ENCODE peak calls at places on chromosomes 12 and 14, in ten cellular contexts. One of them, this sample, is unnamed.

GRCh38 chr12:8453796-8454195 is 2.0 kb upstream of the CLEC6A start:
- DNase-seq in EH: no peak
- DNase-seq in HCEC 1CT: no peak
- DNase-seq in lower leg skin: no peak
- DNase-seq in NCI-H1417: no peak
- DNase-seq in NCI-H1105 treated with DMSO at 0.1 percent for 48 hours: no peak
- DNase-seq in tibial artery: no peak
- DNase-seq in amniotic stem cell: no peak
- DNase-seq in HT-29: no peak
- DNase-seq in choroid plexus epithelial cell: no peak
- DNase-seq in this sample: no peak

GRCh38 chr14:68797180-68797670 is 4.4 kb upstream of the ZFP36L1 start:
- DNase-seq in EH: no peak
- DNase-seq in HCEC 1CT: no peak
- DNase-seq in lower leg skin: peak
- DNase-seq in NCI-H1417: no peak
- DNase-seq in NCI-H1105 treated with DMSO at 0.1 percent for 48 hours: no peak
- DNase-seq in tibial artery: no peak
- DNase-seq in amniotic stem cell: no peak
- DNase-seq in HT-29: no peak
- DNase-seq in choroid plexus epithelial cell: no peak
- DNase-seq in this sample: no peak

GRCh38 chr12:46377678-46378077 is 5.1 kb upstream of the SLC38A2 start:
- DNase-seq in EH: peak
- DNase-seq in HCEC 1CT: peak
- DNase-seq in lower leg skin: no peak
- DNase-seq in NCI-H1417: no peak
- DNase-seq in NCI-H1105 treated with DMSO at 0.1 percent for 48 hours: no peak
- DNase-seq in tibial artery: no peak
- DNase-seq in amniotic stem cell: no peak
- DNase-seq in HT-29: no peak
- DNase-seq in choroid plexus epithelial cell: peak
- DNase-seq in this sample: no peak

GRCh38 chr12:127494961-127495915 is 771.7 kb upstream of the TMEM132C start:
- DNase-seq in EH: no peak
- DNase-seq in HCEC 1CT: no peak
- DNase-seq in lower leg skin: no peak
- DNase-seq in NCI-H1417: no peak
- DNase-seq in NCI-H1105 treated with DMSO at 0.1 percent for 48 hours: no peak
- DNase-seq in tibial artery: no peak
- DNase-seq in amniotic stem cell: no peak
- DNase-seq in HT-29: no peak
- DNase-seq in choroid plexus epithelial cell: no peak
- DNase-seq in this sample: no peak

GRCh38 chr14:33715223-33715528 is 235.7 kb downstream of the EGLN3 start:
- DNase-seq in EH: no peak
- DNase-seq in HCEC 1CT: no peak
- DNase-seq in lower leg skin: no peak
- DNase-seq in NCI-H1417: no peak
- DNase-seq in NCI-H1105 treated with DMSO at 0.1 percent for 48 hours: no peak
- DNase-seq in tibial artery: no peak
- DNase-seq in amniotic stem cell: no peak
- DNase-seq in HT-29: no peak
- DNase-seq in choroid plexus epithelial cell: no peak
- DNase-seq in this sample: no peak

GRCh38 chr14:58353516-58354299 is 42.0 kb upstream of the TOMM20L start:
- DNase-seq in EH: no peak
- DNase-seq in HCEC 1CT: no peak
- DNase-seq in lower leg skin: no peak
- DNase-seq in NCI-H1417: no peak
- DNase-seq in NCI-H1105 treated with DMSO at 0.1 percent for 48 hours: no peak
- DNase-seq in tibial artery: no peak
- DNase-seq in amniotic stem cell: no peak
- DNase-seq in HT-29: no peak
- DNase-seq in choroid plexus epithelial cell: peak
- DNase-seq in this sample: no peak

GRCh38 chr14:53295985-53296582 is 143.0 kb upstream of the DDHD1 start:
- DNase-seq in EH: peak
- DNase-seq in HCEC 1CT: peak
- DNase-seq in lower leg skin: no peak
- DNase-seq in NCI-H1417: peak
- DNase-seq in NCI-H1105 treated with DMSO at 0.1 percent for 48 hours: peak
- DNase-seq in tibial artery: no peak
- DNase-seq in amniotic stem cell: no peak
- DNase-seq in HT-29: peak
- DNase-seq in choroid plexus epithelial cell: peak
- DNase-seq in this sample: no peak

GRCh38 chr12:77995436-77996167 is 164.9 kb downstream of the NAV3 start:
- DNase-seq in EH: peak
- DNase-seq in HCEC 1CT: peak
- DNase-seq in lower leg skin: no peak
- DNase-seq in NCI-H1417: no peak
- DNase-seq in NCI-H1105 treated with DMSO at 0.1 percent for 48 hours: no peak
- DNase-seq in tibial artery: no peak
- DNase-seq in amniotic stem cell: no peak
- DNase-seq in HT-29: no peak
- DNase-seq in choroid plexus epithelial cell: peak
- DNase-seq in this sample: peak

GRCh38 chr14:77442196-77442595 is 15.2 kb downstream of the VIPAS39 start:
- DNase-seq in EH: no peak
- DNase-seq in HCEC 1CT: no peak
- DNase-seq in lower leg skin: no peak
- DNase-seq in NCI-H1417: no peak
- DNase-seq in NCI-H1105 treated with DMSO at 0.1 percent for 48 hours: no peak
- DNase-seq in tibial artery: no peak
- DNase-seq in amniotic stem cell: no peak
- DNase-seq in HT-29: no peak
- DNase-seq in choroid plexus epithelial cell: no peak
- DNase-seq in this sample: no peak

GRCh38 chr12:51926718-51927117 is 19.4 kb downstream of the ACVRL1 start:
- DNase-seq in EH: no peak
- DNase-seq in HCEC 1CT: peak
- DNase-seq in lower leg skin: no peak
- DNase-seq in NCI-H1417: peak
- DNase-seq in NCI-H1105 treated with DMSO at 0.1 percent for 48 hours: no peak
- DNase-seq in tibial artery: no peak
- DNase-seq in amniotic stem cell: no peak
- DNase-seq in HT-29: peak
- DNase-seq in choroid plexus epithelial cell: peak
- DNase-seq in this sample: no peak

GRCh38 chr12:121811434-121812319 is 7.9 kb downstream of the SETD1B start:
- DNase-seq in EH: peak
- DNase-seq in HCEC 1CT: peak
- DNase-seq in lower leg skin: no peak
- DNase-seq in NCI-H1417: peak
- DNase-seq in NCI-H1105 treated with DMSO at 0.1 percent for 48 hours: peak
- DNase-seq in tibial artery: no peak
- DNase-seq in amniotic stem cell: peak
- DNase-seq in HT-29: peak
- DNase-seq in choroid plexus epithelial cell: peak
- DNase-seq in this sample: no peak

GRCh38 chr14:43085820-43086219 is 1421.3 kb downstream of the FSCB start:
- DNase-seq in EH: no peak
- DNase-seq in HCEC 1CT: no peak
- DNase-seq in lower leg skin: no peak
- DNase-seq in NCI-H1417: no peak
- DNase-seq in NCI-H1105 treated with DMSO at 0.1 percent for 48 hours: no peak
- DNase-seq in tibial artery: no peak
- DNase-seq in amniotic stem cell: no peak
- DNase-seq in HT-29: no peak
- DNase-seq in choroid plexus epithelial cell: no peak
- DNase-seq in this sample: no peak

GRCh38 chr12:111102062-111102735 is 181.8 kb upstream of the MYL2 start:
- DNase-seq in EH: no peak
- DNase-seq in HCEC 1CT: no peak
- DNase-seq in lower leg skin: no peak
- DNase-seq in NCI-H1417: peak
- DNase-seq in NCI-H1105 treated with DMSO at 0.1 percent for 48 hours: peak
- DNase-seq in tibial artery: no peak
- DNase-seq in amniotic stem cell: no peak
- DNase-seq in HT-29: no peak
- DNase-seq in choroid plexus epithelial cell: no peak
- DNase-seq in this sample: no peak

GRCh38 chr12:219891-220352 is 6.0 kb upstream of the SLC6A12 start:
- DNase-seq in EH: peak
- DNase-seq in HCEC 1CT: peak
- DNase-seq in lower leg skin: peak
- DNase-seq in NCI-H1417: peak
- DNase-seq in NCI-H1105 treated with DMSO at 0.1 percent for 48 hours: peak
- DNase-seq in tibial artery: peak
- DNase-seq in amniotic stem cell: no peak
- DNase-seq in HT-29: peak
- DNase-seq in choroid plexus epithelial cell: peak
- DNase-seq in this sample: no peak

GRCh38 chr12:6074979-6075585 is 49.4 kb downstream of the VWF start:
- DNase-seq in EH: peak
- DNase-seq in HCEC 1CT: no peak
- DNase-seq in lower leg skin: no peak
- DNase-seq in NCI-H1417: no peak
- DNase-seq in NCI-H1105 treated with DMSO at 0.1 percent for 48 hours: no peak
- DNase-seq in tibial artery: no peak
- DNase-seq in amniotic stem cell: no peak
- DNase-seq in HT-29: no peak
- DNase-seq in choroid plexus epithelial cell: no peak
- DNase-seq in this sample: no peak

GRCh38 chr12:67594888-67595287 is 53.7 kb upstream of the DYRK2 start:
- DNase-seq in EH: peak
- DNase-seq in HCEC 1CT: no peak
- DNase-seq in lower leg skin: no peak
- DNase-seq in NCI-H1417: no peak
- DNase-seq in NCI-H1105 treated with DMSO at 0.1 percent for 48 hours: no peak
- DNase-seq in tibial artery: no peak
- DNase-seq in amniotic stem cell: no peak
- DNase-seq in HT-29: no peak
- DNase-seq in choroid plexus epithelial cell: peak
- DNase-seq in this sample: no peak

GRCh38 chr14:77892890-77893484 is 93.1 kb downstream of the ADCK1 start:
- DNase-seq in EH: no peak
- DNase-seq in HCEC 1CT: no peak
- DNase-seq in lower leg skin: no peak
- DNase-seq in NCI-H1417: no peak
- DNase-seq in NCI-H1105 treated with DMSO at 0.1 percent for 48 hours: no peak
- DNase-seq in tibial artery: no peak
- DNase-seq in amniotic stem cell: no peak
- DNase-seq in HT-29: no peak
- DNase-seq in choroid plexus epithelial cell: no peak
- DNase-seq in this sample: no peak

GRCh38 chr12:122350444-122350843 is 72.0 kb downstream of the CLIP1 start:
- DNase-seq in EH: peak
- DNase-seq in HCEC 1CT: peak
- DNase-seq in lower leg skin: no peak
- DNase-seq in NCI-H1417: no peak
- DNase-seq in NCI-H1105 treated with DMSO at 0.1 percent for 48 hours: no peak
- DNase-seq in tibial artery: peak
- DNase-seq in amniotic stem cell: peak
- DNase-seq in HT-29: no peak
- DNase-seq in choroid plexus epithelial cell: peak
- DNase-seq in this sample: no peak

GRCh38 chr14:61388173-61388975 is 67.0 kb downstream of the PRKCH start:
- DNase-seq in EH: peak
- DNase-seq in HCEC 1CT: peak
- DNase-seq in lower leg skin: no peak
- DNase-seq in NCI-H1417: no peak
- DNase-seq in NCI-H1105 treated with DMSO at 0.1 percent for 48 hours: peak
- DNase-seq in tibial artery: no peak
- DNase-seq in amniotic stem cell: no peak
- DNase-seq in HT-29: peak
- DNase-seq in choroid plexus epithelial cell: peak
- DNase-seq in this sample: peak

GRCh38 chr12:111216387-111217159 is 152.3 kb downstream of the PHETA1 start:
- DNase-seq in EH: no peak
- DNase-seq in HCEC 1CT: no peak
- DNase-seq in lower leg skin: no peak
- DNase-seq in NCI-H1417: no peak
- DNase-seq in NCI-H1105 treated with DMSO at 0.1 percent for 48 hours: no peak
- DNase-seq in tibial artery: no peak
- DNase-seq in amniotic stem cell: no peak
- DNase-seq in HT-29: no peak
- DNase-seq in choroid plexus epithelial cell: no peak
- DNase-seq in this sample: no peak

GRCh38 chr14:73887704-73888459 is 1.2 kb downstream of the ZNF410 start:
- DNase-seq in EH: no peak
- DNase-seq in HCEC 1CT: no peak
- DNase-seq in lower leg skin: no peak
- DNase-seq in NCI-H1417: no peak
- DNase-seq in NCI-H1105 treated with DMSO at 0.1 percent for 48 hours: no peak
- DNase-seq in tibial artery: no peak
- DNase-seq in amniotic stem cell: no peak
- DNase-seq in HT-29: peak
- DNase-seq in choroid plexus epithelial cell: no peak
- DNase-seq in this sample: no peak

GRCh38 chr14:55752580-55753365 is 172.8 kb downstream of the KTN1 start:
- DNase-seq in EH: peak
- DNase-seq in HCEC 1CT: peak
- DNase-seq in lower leg skin: no peak
- DNase-seq in NCI-H1417: peak
- DNase-seq in NCI-H1105 treated with DMSO at 0.1 percent for 48 hours: peak
- DNase-seq in tibial artery: no peak
- DNase-seq in amniotic stem cell: no peak
- DNase-seq in HT-29: peak
- DNase-seq in choroid plexus epithelial cell: peak
- DNase-seq in this sample: peak

GRCh38 chr12:22986997-22987396 is 362.0 kb downstream of the ETNK1 start:
- DNase-seq in EH: peak
- DNase-seq in HCEC 1CT: no peak
- DNase-seq in lower leg skin: no peak
- DNase-seq in NCI-H1417: no peak
- DNase-seq in NCI-H1105 treated with DMSO at 0.1 percent for 48 hours: peak
- DNase-seq in tibial artery: no peak
- DNase-seq in amniotic stem cell: no peak
- DNase-seq in HT-29: no peak
- DNase-seq in choroid plexus epithelial cell: no peak
- DNase-seq in this sample: no peak

GRCh38 chr12:127108360-127109215 is 1158.4 kb upstream of the TMEM132C start:
- DNase-seq in EH: peak
- DNase-seq in HCEC 1CT: peak
- DNase-seq in lower leg skin: peak
- DNase-seq in NCI-H1417: peak
- DNase-seq in NCI-H1105 treated with DMSO at 0.1 percent for 48 hours: no peak
- DNase-seq in tibial artery: peak
- DNase-seq in amniotic stem cell: peak
- DNase-seq in HT-29: peak
- DNase-seq in choroid plexus epithelial cell: peak
- DNase-seq in this sample: no peak

GRCh38 chr12:121793501-121793835 is at the start of gene RHOF:
- DNase-seq in EH: peak
- DNase-seq in HCEC 1CT: no peak
- DNase-seq in lower leg skin: no peak
- DNase-seq in NCI-H1417: no peak
- DNase-seq in NCI-H1105 treated with DMSO at 0.1 percent for 48 hours: no peak
- DNase-seq in tibial artery: no peak
- DNase-seq in amniotic stem cell: no peak
- DNase-seq in HT-29: no peak
- DNase-seq in choroid plexus epithelial cell: no peak
- DNase-seq in this sample: no peak

GRCh38 chr12:111041091-111041490 is 120.7 kb upstream of the MYL2 start:
- DNase-seq in EH: no peak
- DNase-seq in HCEC 1CT: no peak
- DNase-seq in lower leg skin: no peak
- DNase-seq in NCI-H1417: no peak
- DNase-seq in NCI-H1105 treated with DMSO at 0.1 percent for 48 hours: no peak
- DNase-seq in tibial artery: no peak
- DNase-seq in amniotic stem cell: no peak
- DNase-seq in HT-29: no peak
- DNase-seq in choroid plexus epithelial cell: peak
- DNase-seq in this sample: no peak

GRCh38 chr12:116276433-116277216 is 868 bp downstream of the MED13L start:
- DNase-seq in EH: peak
- DNase-seq in HCEC 1CT: peak
- DNase-seq in lower leg skin: peak
- DNase-seq in NCI-H1417: peak
- DNase-seq in NCI-H1105 treated with DMSO at 0.1 percent for 48 hours: peak
- DNase-seq in tibial artery: peak
- DNase-seq in amniotic stem cell: peak
- DNase-seq in HT-29: peak
- DNase-seq in choroid plexus epithelial cell: peak
- DNase-seq in this sample: no peak

GRCh38 chr12:114340231-114340630 is 65.7 kb downstream of the TBX5 start:
- DNase-seq in EH: peak
- DNase-seq in HCEC 1CT: no peak
- DNase-seq in lower leg skin: no peak
- DNase-seq in NCI-H1417: no peak
- DNase-seq in NCI-H1105 treated with DMSO at 0.1 percent for 48 hours: no peak
- DNase-seq in tibial artery: no peak
- DNase-seq in amniotic stem cell: no peak
- DNase-seq in HT-29: no peak
- DNase-seq in choroid plexus epithelial cell: no peak
- DNase-seq in this sample: no peak